ENCODE peak calls at places on chromosomes 2 and 18, in seven cellular contexts. B is activated effector memory CD4-positive, alpha-beta T cell treated with anti-CD3 and anti-CD28 coated beads, Interleukin-2, amount 50 U/mL, for 16 hours; I is NCI-H82; F is ureter; J is GM06990; A is kidney tubule cell; Z is WTC11. Q is an unnamed sample.

GRCh38 chr2:53490659-53491058 is 276.9 kb upstream of the CHAC2 start:
- DNase-seq in J (no peak), F (peak), I (peak), Z (no peak), A (peak), B (no peak), Q (no peak)

GRCh38 chr18:42850174-42850766 is 265.2 kb downstream of the RIT2 start:
- DNase-seq in J (no peak), B (no peak), F (no peak), A (no peak), I (no peak), Z (no peak), Q (no peak)

GRCh38 chr2:147884796-147885195 is 40.0 kb downstream of the ACVR2A start:
- DNase-seq in I (no peak), F (no peak), B (no peak), A (no peak), Z (no peak), J (no peak), Q (no peak)

GRCh38 chr2:218663901-218664300 is 4.4 kb downstream of the BCS1L start:
- DNase-seq in I (no peak), B (no peak), J (no peak), A (no peak), Z (no peak), F (no peak), Q (no peak)

GRCh38 chr2:176092270-176093144 is at the start of gene HOXD13:
- DNase-seq in B (peak), I (peak), F (no peak), Z (peak), A (no peak), J (no peak), Q (no peak)

GRCh38 chr2:232218778-232219495 is 159.6 kb upstream of the ALPP start:
- DNase-seq in B (no peak), J (no peak), F (no peak), A (no peak), I (no peak), Z (no peak), Q (no peak)

GRCh38 chr2:143581134-143581533 is 451.9 kb downstream of the ARHGAP15 start:
- DNase-seq in A (no peak), I (no peak), F (no peak), J (no peak), Z (no peak), B (no peak), Q (no peak)

GRCh38 chr2:101473911-101474751 is 781 bp downstream of the RFX8 start:
- DNase-seq in Z (peak), F (peak), J (peak), I (no peak), A (peak), B (peak), Q (no peak)

GRCh38 chr2:231464576-231465540 is 574 bp upstream of the NCL start:
- DNase-seq in F (peak), A (peak), I (peak), J (no peak), Z (peak), B (peak), Q (peak)

GRCh38 chr2:193154076-193154475 is 959.3 kb upstream of the TMEFF2 start:
- DNase-seq in A (no peak), J (no peak), I (peak), F (no peak), Z (no peak), B (no peak), Q (no peak)

GRCh38 chr18:51135361-51135760 is 62.1 kb downstream of the MEX3C start:
- DNase-seq in A (peak), F (no peak), B (no peak), Z (no peak), I (no peak), J (no peak), Q (no peak)

GRCh38 chr2:70103531-70104061 is 16.3 kb downstream of the PCBP1 start:
- DNase-seq in J (no peak), I (no peak), F (no peak), B (peak), Z (no peak), A (no peak), Q (peak)

GRCh38 chr2:129055242-129055641 is 736.6 kb upstream of the HS6ST1 start:
- DNase-seq in B (no peak), Z (no peak), I (no peak), J (no peak), A (no peak), F (no peak), Q (no peak)

GRCh38 chr2:12361506-12361905 is 355.2 kb upstream of the TRIB2 start:
- DNase-seq in J (no peak), I (no peak), A (no peak), F (no peak), B (no peak), Z (no peak), Q (no peak)

GRCh38 chr2:240296611-240297552 is 138.6 kb upstream of the GPC1 start:
- DNase-seq in J (no peak), B (peak), Z (no peak), A (no peak), I (no peak), F (no peak), Q (no peak)

GRCh38 chr2:26945991-26946750 is 24.3 kb upstream of the MAPRE3 start:
- DNase-seq in Z (no peak), F (no peak), A (no peak), B (no peak), J (no peak), I (no peak), Q (no peak)

GRCh38 chr2:240463274-240463865 is 27.9 kb downstream of the GPC1 start:
- DNase-seq in A (no peak), B (no peak), I (no peak), F (peak), Z (no peak), J (no peak), Q (no peak)

GRCh38 chr2:62505649-62506420 is at the start of gene TMEM17:
- DNase-seq in A (peak), B (peak), J (peak), I (peak), Z (peak), F (peak), Q (peak)

GRCh38 chr18:26549103-26549485 is 741 bp upstream of the KCTD1 start:
- DNase-seq in Z (no peak), F (peak), A (peak), J (peak), I (peak), B (no peak), Q (no peak)

GRCh38 chr2:3279236-3279960 is 98.2 kb downstream of the EIPR1 start:
- DNase-seq in F (no peak), B (no peak), J (no peak), I (no peak), A (no peak), Z (no peak), Q (no peak)

GRCh38 chr2:217105733-217106649 is 246.1 kb upstream of the TNP1 start:
- DNase-seq in B (no peak), J (no peak), Z (no peak), F (no peak), I (no peak), A (peak), Q (no peak)

GRCh38 chr2:27086722-27087446 is at the start of gene KHK:
- DNase-seq in J (no peak), I (peak), A (peak), F (peak), Z (peak), B (no peak), Q (no peak)

GRCh38 chr2:96538487-96539214 is 2.1 kb downstream of the ARID5A start:
- DNase-seq in A (no peak), Z (peak), F (peak), B (peak), I (peak), J (peak), Q (peak)

GRCh38 chr18:63977040-63977439 is 7.2 kb downstream of the SERPINB8 start:
- DNase-seq in A (no peak), F (no peak), Z (no peak), J (no peak), I (no peak), B (no peak), Q (no peak)

GRCh38 chr2:70322518-70322917 is 20.7 kb upstream of the FAM136A start:
- DNase-seq in J (no peak), I (no peak), F (no peak), Z (no peak), A (no peak), B (no peak), Q (no peak)

GRCh38 chr2:43212931-43213330 is 13.5 kb downstream of the ZFP36L2 start:
- DNase-seq in I (no peak), B (no peak), Z (no peak), J (no peak), A (no peak), F (no peak), Q (no peak)

GRCh38 chr2:180075763-180076362 is 68.8 kb upstream of the CWC22 start:
- DNase-seq in A (no peak), Z (no peak), I (no peak), F (no peak), B (no peak), J (no peak), Q (no peak)

Q was measured in CD8-positive, alpha-beta T cell.